ENCODE peak calls at places on chromosomes 13 and 19, in ten cellular contexts. H is B cell, L is AG20443, R is substantia nigra, F is iris pigment epithelial cell, B is endothelial cell, S is NCI-H146, X is AG04449, Y is lower leg skin, I is left ventricle myocardium inferior. G is an unnamed sample.

GRCh38 chr19:9668544-9668943 is 6.4 kb downstream of the ZNF562 start:
- DNase-seq in I (no peak), B (no peak), L (no peak), R (no peak), F (no peak), S (no peak), Y (no peak), H (no peak), X (no peak), G (no peak)

GRCh38 chr19:33290082-33290815 is 12.1 kb downstream of the CEBPA start:
- DNase-seq in F (no peak), R (no peak), Y (no peak), I (no peak), S (no peak), X (no peak), B (no peak), L (no peak), H (no peak), G (no peak)

GRCh38 chr19:10514211-10515145 is 2.8 kb downstream of the S1PR5 start:
- DNase-seq in Y (no peak), I (no peak), S (no peak), L (peak), R (no peak), X (no peak), B (peak), H (peak), F (no peak), G (no peak)

GRCh38 chr13:59532405-59532804 is 631.3 kb downstream of the DIAPH3 start:
- DNase-seq in X (no peak), B (no peak), L (no peak), R (no peak), S (no peak), H (no peak), I (no peak), F (no peak), Y (no peak), G (no peak)

GRCh38 chr19:1066748-1067340 is at the start of gene ARHGAP45:
- DNase-seq in H (peak), S (no peak), Y (no peak), F (no peak), I (no peak), L (peak), R (no peak), X (no peak), B (no peak), G (no peak)

GRCh38 chr13:28568286-28568685 is 73.4 kb upstream of the FLT1 start:
- DNase-seq in L (no peak), F (peak), Y (peak), S (no peak), R (no peak), I (peak), B (no peak), X (no peak), H (no peak), G (no peak)

GRCh38 chr13:23934481-23934880 is 37.2 kb upstream of the C1QTNF9B start:
- DNase-seq in F (peak), L (no peak), S (no peak), X (no peak), Y (no peak), B (no peak), R (no peak), I (no peak), H (no peak), G (no peak)

GRCh38 chr19:41264581-41265375 is 606 bp downstream of the HNRNPUL1 start:
- DNase-seq in R (no peak), Y (peak), H (peak), L (peak), X (no peak), F (peak), I (peak), S (peak), B (peak), G (peak)

GRCh38 chr13:32309312-32309711 is 5.9 kb downstream of the ZAR1L start:
- DNase-seq in I (no peak), Y (no peak), H (no peak), R (no peak), B (no peak), F (peak), S (no peak), L (no peak), X (no peak), G (no peak)

GRCh38 chr19:45515081-45515624 is 7.9 kb downstream of the VASP start:
- DNase-seq in Y (peak), H (peak), R (no peak), B (no peak), S (no peak), L (no peak), F (no peak), I (peak), X (no peak), G (no peak)

GRCh38 chr19:31560021-31560770 is 211.0 kb upstream of the TSHZ3 start:
- DNase-seq in L (no peak), R (no peak), Y (peak), I (no peak), F (no peak), S (no peak), H (no peak), B (no peak), X (no peak), G (no peak)

GRCh38 chr19:41910240-41910991 is 17.8 kb downstream of the ERFL start:
- DNase-seq in R (no peak), F (no peak), H (no peak), L (no peak), S (no peak), I (no peak), B (no peak), X (no peak), Y (no peak), G (no peak)

GRCh38 chr19:1417681-1418493 is 10.5 kb downstream of the DAZAP1 start:
- DNase-seq in X (no peak), R (no peak), Y (no peak), B (no peak), L (no peak), I (no peak), H (no peak), S (no peak), F (no peak), G (no peak)

GRCh38 chr19:1854542-1855039 is 6.3 kb upstream of the REXO1 start:
- DNase-seq in S (no peak), F (no peak), I (peak), Y (peak), L (no peak), B (peak), H (no peak), R (no peak), X (no peak), G (no peak)

GRCh38 chr13:48235100-48235813 is 2.3 kb downstream of the ITM2B start:
- DNase-seq in H (no peak), X (no peak), S (peak), F (peak), L (peak), I (no peak), B (peak), Y (no peak), R (no peak), G (peak)